ENCODE peak calls at places on chromosomes 4 and X, in nine cellular contexts. G is endothelial cell of umbilical vein, S is cardiac muscle cell, B is tibial nerve, Z is heart left ventricle, F is PC-3, X is right lobe of liver, U is OCI-LY7, P is lower lobe of right lung. V is an unnamed sample.

GRCh38 chrX:43706786-43707185 is 50.7 kb downstream of the MAOA start:
- DNase-seq in U (no peak), G (no peak), B (no peak), Z (no peak), P (no peak), X (no peak), F (peak), S (no peak), V (no peak)

GRCh38 chr4:109211671-109212070 is 90.8 kb downstream of the COL25A1 start:
- DNase-seq in X (no peak), G (peak), P (no peak), U (no peak), Z (no peak), B (no peak), S (no peak), F (no peak), V (no peak)

GRCh38 chrX:15206306-15206705 is 63.6 kb downstream of the ASB9 start:
- DNase-seq in G (peak), F (no peak), U (no peak), P (no peak), X (no peak), B (no peak), Z (no peak), S (no peak), V (no peak)

GRCh38 chr4:65175585-65175984 is 494.7 kb downstream of the EPHA5 start:
- DNase-seq in Z (no peak), S (no peak), G (no peak), X (no peak), B (no peak), U (no peak), P (no peak), F (no peak), V (no peak)

GRCh38 chr4:155474758-155475157 is 98.0 kb upstream of the MAP9 start:
- DNase-seq in X (no peak), Z (no peak), F (no peak), U (no peak), S (no peak), P (no peak), B (no peak), G (peak), V (no peak)

GRCh38 chr4:147054241-147054902 is 108.7 kb upstream of the TTC29 start:
- DNase-seq in U (no peak), S (no peak), P (no peak), G (no peak), B (no peak), F (peak), X (no peak), Z (no peak), V (no peak)

GRCh38 chr4:185464184-185464583 is 7.3 kb downstream of the CCDC110 start:
- DNase-seq in U (no peak), X (no peak), F (no peak), S (peak), P (no peak), B (no peak), G (no peak), Z (no peak), V (no peak)

GRCh38 chr4:71004281-71004851 is 10.9 kb downstream of the DCK start:
- DNase-seq in U (peak), X (no peak), F (no peak), G (no peak), Z (no peak), S (peak), P (no peak), B (no peak), V (no peak)

GRCh38 chr4:1193206-1194027 is 21.0 kb upstream of the SPON2 start:
- DNase-seq in F (no peak), P (no peak), S (no peak), U (no peak), X (no peak), Z (no peak), G (no peak), B (peak), V (no peak)

GRCh38 chrX:44651347-44651746 is 108.7 kb upstream of the FUNDC1 start:
- DNase-seq in B (no peak), Z (no peak), X (no peak), U (no peak), S (peak), P (no peak), F (no peak), G (no peak), V (no peak)

GRCh38 chr4:4395849-4396627 is 9.1 kb downstream of the NSG1 start:
- DNase-seq in S (peak), G (no peak), U (peak), Z (no peak), B (no peak), F (no peak), X (no peak), P (peak), V (no peak)

GRCh38 chr4:168511780-168512467 is 15.1 kb downstream of the PALLD start:
- DNase-seq in Z (no peak), X (no peak), G (no peak), P (no peak), F (no peak), U (no peak), S (no peak), B (no peak), V (no peak)

GRCh38 chr4:79445371-79445781 is 37.3 kb upstream of the GK2 start:
- DNase-seq in Z (no peak), P (no peak), F (no peak), B (no peak), G (no peak), S (peak), X (no peak), U (no peak), V (no peak)

GRCh38 chr4:184805462-184806245 is 20.1 kb downstream of the ACSL1 start:
- DNase-seq in U (no peak), X (peak), G (no peak), S (no peak), Z (peak), P (peak), B (peak), F (peak), V (peak)

GRCh38 chr4:4852591-4853362 is 6.7 kb upstream of the MSX1 start:
- DNase-seq in P (no peak), X (no peak), Z (peak), F (no peak), G (peak), S (no peak), U (no peak), B (no peak), V (no peak)

GRCh38 chr4:176883108-176883550 is 90.4 kb upstream of the VEGFC start:
- DNase-seq in X (no peak), Z (no peak), U (no peak), B (no peak), S (no peak), F (peak), P (no peak), G (no peak), V (no peak)

GRCh38 chr4:138845664-138846063 is 169.9 kb upstream of the NOCT start:
- DNase-seq in S (no peak), P (no peak), G (no peak), B (no peak), X (no peak), U (no peak), F (no peak), Z (no peak), V (no peak)

GRCh38 chr4:71472946-71473345 is 134.1 kb downstream of the SLC4A4 start:
- DNase-seq in B (no peak), Z (no peak), P (no peak), X (no peak), S (no peak), F (peak), G (no peak), U (no peak), V (no peak)

GRCh38 chrX:43953218-43953617 is 20.0 kb downstream of the NDP start:
- DNase-seq in Z (no peak), X (no peak), S (no peak), G (no peak), U (no peak), F (peak), P (no peak), B (no peak), V (no peak)

GRCh38 chr4:803884-804283 is 22.0 kb downstream of the CPLX1 start:
- DNase-seq in U (no peak), X (peak), F (no peak), P (peak), B (no peak), Z (no peak), G (no peak), S (no peak), V (no peak)

GRCh38 chr4:174214102-174214878 is 69.2 kb downstream of the FBXO8 start:
- DNase-seq in X (peak), S (no peak), Z (no peak), B (no peak), G (no peak), F (no peak), P (no peak), U (no peak), V (no peak)

GRCh38 chrX:46788902-46789301 is 30.0 kb upstream of the SLC9A7 start:
- DNase-seq in S (no peak), U (no peak), G (no peak), Z (no peak), P (no peak), X (no peak), F (no peak), B (no peak), V (no peak)

GRCh38 chr4:94232519-94232918 is 24.9 kb downstream of the SMARCAD1 start:
- DNase-seq in S (no peak), F (no peak), Z (no peak), P (no peak), X (no peak), U (no peak), B (no peak), G (no peak), V (no peak)

GRCh38 chr4:90950385-90950841 is 823.2 kb downstream of the CCSER1 start:
- DNase-seq in Z (no peak), U (no peak), G (peak), F (peak), S (peak), B (no peak), P (no peak), X (no peak), V (no peak)

GRCh38 chr4:71441186-71442169 is 102.7 kb downstream of the SLC4A4 start:
- DNase-seq in S (no peak), U (no peak), P (no peak), X (no peak), B (no peak), G (no peak), F (peak), Z (no peak), V (no peak)

GRCh38 chr4:150136036-150136435 is 57.8 kb downstream of the DCLK2 start:
- DNase-seq in F (no peak), G (peak), P (no peak), B (no peak), S (no peak), Z (no peak), X (no peak), U (no peak), V (no peak)

GRCh38 chr4:71487324-71487677 is 148.5 kb downstream of the SLC4A4 start:
- DNase-seq in F (no peak), G (no peak), U (no peak), P (no peak), B (no peak), Z (no peak), X (no peak), S (peak), V (no peak)

GRCh38 chr4:16729361-16729760 is 169.1 kb downstream of the LDB2 start:
- DNase-seq in Z (no peak), P (no peak), S (no peak), B (no peak), U (no peak), F (no peak), X (no peak), G (no peak), V (no peak)

DNA sequence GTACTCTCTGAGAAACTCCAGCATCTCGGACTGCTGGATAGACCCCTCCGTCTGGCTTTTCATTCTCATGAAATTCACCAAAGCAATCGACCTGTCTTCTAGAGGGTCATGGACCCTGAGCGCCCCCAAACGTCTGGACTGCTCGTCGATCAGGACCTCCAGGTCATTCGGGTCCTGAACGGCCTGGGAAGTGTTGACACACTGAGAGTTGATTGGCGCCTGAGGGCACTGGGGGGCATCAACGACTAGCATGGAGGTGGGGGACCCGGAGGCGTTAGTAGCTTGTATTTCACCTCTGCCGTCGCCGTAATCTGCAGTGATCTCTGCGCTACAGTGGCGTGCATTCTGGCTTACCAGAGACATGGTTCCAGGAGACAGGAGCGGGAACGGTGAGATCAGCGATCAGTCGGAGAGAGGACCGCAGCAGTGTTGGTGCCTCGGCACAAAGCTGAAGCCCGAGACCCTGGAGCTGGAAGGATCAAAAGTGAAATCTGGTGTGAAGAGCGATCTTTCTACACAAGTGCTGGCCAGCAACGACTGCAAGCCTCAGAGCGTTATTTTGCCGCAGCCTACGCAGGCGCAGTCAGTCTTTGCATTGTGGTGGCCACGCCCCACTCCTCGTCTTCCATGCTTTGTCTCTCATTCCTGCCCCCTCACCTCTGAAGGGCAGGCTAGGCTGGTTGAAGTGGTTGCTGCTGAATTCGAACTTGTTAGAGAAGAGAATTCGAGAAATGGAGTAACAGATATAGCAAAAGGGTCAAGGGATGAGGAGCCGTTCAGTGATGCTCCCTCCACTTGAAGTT is at the start of gene MAGEE2:
- DNase-seq in S (no peak), P (peak), U (no peak), G (no peak), Z (no peak), X (no peak), B (no peak), F (no peak), V (peak)
- H3K4me3 ChIP-seq in S (no peak), P (peak), U (no peak), G (no peak), Z (peak), X (peak), B (no peak), F (no peak), V (peak)

DNA sequence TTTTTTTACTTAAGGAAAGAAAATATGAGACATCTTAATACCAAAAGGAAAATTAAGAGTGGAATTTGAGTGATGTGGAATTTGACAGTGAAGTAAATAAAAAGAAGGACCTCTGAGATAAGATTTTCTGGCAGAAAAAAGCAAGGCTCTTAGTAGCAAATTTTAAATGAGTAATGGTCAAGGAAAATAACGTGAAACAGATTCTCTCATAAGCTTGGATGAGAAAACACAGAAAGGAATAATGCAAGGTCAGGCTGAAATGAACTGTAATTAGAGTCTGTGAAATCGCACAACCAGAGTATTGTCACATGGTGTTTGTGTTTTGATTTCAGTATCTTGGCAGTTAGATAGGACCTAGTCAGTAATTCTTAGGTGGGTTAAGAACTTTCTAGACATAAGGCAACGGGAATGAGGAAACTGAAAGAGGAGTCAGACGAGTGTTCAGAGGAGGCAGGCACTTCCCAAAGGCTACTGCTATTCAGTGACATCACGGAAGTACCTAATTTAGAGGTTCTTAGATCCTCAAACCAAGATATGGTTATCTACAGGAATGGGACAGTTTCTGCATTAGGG is 34.5 kb downstream of the LIMCH1 start:
- DNase-seq in U (no peak), S (no peak), Z (no peak), F (no peak), B (no peak), P (no peak), X (no peak), G (peak), V (no peak)
- H3K27ac ChIP-seq in U (no peak), S (no peak), Z (peak), F (no peak), B (no peak), P (peak), X (no peak), G (no peak), V (peak)

DNA sequence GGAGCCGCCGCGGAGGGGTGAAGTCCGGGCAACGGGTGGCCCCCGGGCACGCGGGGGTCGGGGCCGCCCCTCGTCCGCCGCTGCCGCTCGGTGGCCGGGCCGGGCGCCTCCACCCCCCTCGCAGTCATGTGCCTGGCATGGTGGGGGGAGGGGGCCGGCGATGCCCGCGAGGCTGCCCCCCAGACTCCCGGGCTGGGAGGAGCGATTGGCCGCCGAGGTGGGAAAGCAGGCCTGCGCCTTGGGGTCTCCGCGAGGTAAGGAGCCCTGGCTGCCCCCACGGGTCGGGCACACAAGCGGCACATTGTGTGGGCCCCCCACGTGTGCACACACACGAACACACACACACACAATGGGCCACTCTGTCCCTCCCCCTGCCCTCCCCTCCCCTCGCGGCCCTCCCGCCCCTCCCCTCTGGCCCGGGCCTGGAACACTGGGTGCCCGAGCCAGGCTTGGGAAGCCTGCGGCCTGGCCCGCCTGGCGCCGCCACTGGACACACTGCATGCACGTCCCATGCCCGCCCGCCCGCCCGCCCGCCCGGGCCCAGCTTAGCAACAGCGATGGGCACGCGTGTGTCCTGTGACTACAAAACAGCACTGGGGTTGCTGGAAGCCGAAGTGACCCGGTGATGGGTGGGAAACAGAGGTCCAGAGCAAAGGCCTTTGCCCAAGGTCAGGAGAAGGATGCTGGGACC is 1.3 kb downstream of the SLC6A8 start:
- DNase-seq in X (peak), G (peak), U (no peak), Z (peak), S (no peak), P (no peak), F (peak), B (no peak), V (peak)
- H3K4me3 ChIP-seq in X (no peak), G (no peak), U (no peak), Z (peak), S (peak), P (peak), F (peak), B (peak), V (peak)

GRCh38 chrX:48677456-48678030 is 6.1 kb upstream of the WAS start:
- DNase-seq in F (no peak), U (no peak), P (no peak), B (no peak), G (no peak), S (no peak), X (peak), Z (no peak), V (no peak)
- H3K27ac ChIP-seq in F (no peak), U (peak), P (no peak), B (no peak), G (no peak), S (peak), X (peak), Z (no peak), V (no peak)

DNA sequence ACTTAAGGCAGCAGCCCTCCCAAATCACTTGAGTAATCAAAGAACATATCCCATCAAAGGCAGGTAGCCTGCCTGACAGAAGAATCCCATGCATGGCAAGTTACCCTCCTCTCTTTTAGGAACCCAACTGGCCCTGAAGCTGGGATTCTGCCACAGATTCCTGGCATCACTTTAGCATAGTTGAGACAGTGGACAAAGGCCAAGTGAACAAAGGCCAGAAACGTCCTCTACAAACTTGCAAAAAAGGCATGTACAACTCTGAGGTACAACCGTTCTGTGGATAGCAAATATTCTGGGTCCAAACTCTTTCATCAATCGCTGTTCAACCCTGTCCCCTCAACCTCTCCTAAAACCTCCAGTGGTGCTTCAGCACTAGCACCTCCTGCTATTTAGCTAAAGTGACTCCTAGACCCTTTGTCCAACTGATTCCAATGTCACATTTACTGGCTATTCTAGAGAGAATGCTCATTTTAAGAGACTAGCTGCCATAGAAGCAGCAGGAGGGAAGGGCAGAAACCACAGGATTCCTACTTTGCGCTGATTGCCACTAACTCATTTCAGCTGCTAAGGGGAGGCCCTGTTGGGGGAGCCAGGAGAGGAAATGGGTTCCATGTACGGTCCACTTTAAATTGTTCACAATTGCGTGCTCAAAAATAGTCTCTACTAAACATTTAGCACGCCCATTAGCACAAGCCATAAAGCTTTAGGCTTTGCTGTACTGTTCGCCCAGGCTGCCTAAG is 105.9 kb downstream of the SHROOM4 start:
- DNase-seq in P (no peak), Z (no peak), U (no peak), F (no peak), S (no peak), G (no peak), X (no peak), B (no peak), V (no peak)
- H3K4me3 ChIP-seq in P (no peak), Z (no peak), U (no peak), F (no peak), S (no peak), G (no peak), X (no peak), B (no peak), V (no peak)

V was measured in dorsolateral prefrontal cortex.